ENCODE peak calls at places on chromosomes 3 and 15, in seven cellular contexts. S, B, A, V, K, M and J are unnamed samples.

GRCh38 chr3:10398341-10398740 is 77.4 kb upstream of the SEC13 start:
- DNase-seq in M (no peak), K (no peak), S (no peak), B (no peak), A (no peak), V (no peak), J (no peak)

GRCh38 chr15:62138124-62138523 is 27.0 kb downstream of the C2CD4B start:
- DNase-seq in V (no peak), B (no peak), A (no peak), S (no peak), M (peak), K (no peak), J (peak)

GRCh38 chr15:29403778-29404177 is 134.2 kb upstream of the NSMCE3 start:
- DNase-seq in V (no peak), S (no peak), A (peak), M (no peak), K (no peak), B (no peak), J (no peak)

GRCh38 chr3:132788299-132788698 is 66.1 kb upstream of the NPHP3 start:
- DNase-seq in A (no peak), K (no peak), M (peak), B (no peak), V (no peak), S (no peak), J (peak)

GRCh38 chr15:25705430-25706115 is 157.6 kb downstream of the ATP10A start:
- DNase-seq in B (no peak), K (no peak), M (no peak), V (no peak), A (no peak), S (no peak), J (no peak)

GRCh38 chr3:47870702-47871255 is 67.8 kb downstream of the DHX30 start:
- DNase-seq in V (no peak), M (no peak), S (no peak), A (no peak), K (no peak), B (no peak), J (no peak)

GRCh38 chr3:45313743-45314403 is 74.5 kb upstream of the LARS2 start:
- DNase-seq in A (no peak), V (no peak), B (no peak), K (no peak), M (no peak), S (no peak), J (no peak)

GRCh38 chr3:159964166-159964973 is 24.3 kb upstream of the IL12A start:
- DNase-seq in M (peak), A (no peak), V (no peak), S (no peak), K (no peak), B (no peak), J (no peak)

GRCh38 chr15:38316311-38316710 is 63.7 kb downstream of the SPRED1 start:
- DNase-seq in S (no peak), A (no peak), K (no peak), B (no peak), M (no peak), V (no peak), J (no peak)

GRCh38 chr3:148970311-148970710 is 21.0 kb upstream of the GYG1 start:
- DNase-seq in K (no peak), B (no peak), M (no peak), A (no peak), V (no peak), S (no peak), J (no peak)

GRCh38 chr3:16103472-16103871 is 71.0 kb upstream of the GALNT15 start:
- DNase-seq in M (peak), S (no peak), B (no peak), K (no peak), A (no peak), V (no peak), J (no peak)